ENCODE peak calls at places on chromosome 12, in nine cellular contexts. One of them, this sample, is unnamed.

GRCh38 chr12:96020314-96021003 is 14.9 kb downstream of the LTA4H start:
- DNase-seq in astrocyte of the cerebellum: no peak
- DNase-seq in thyroid gland: no peak
- DNase-seq in GM12865: peak
- DNase-seq in heart right ventricle: no peak
- DNase-seq in adrenal gland: no peak
- DNase-seq in kidney: no peak
- DNase-seq in fibroblast of lung: no peak
- DNase-seq in pancreas: no peak
- DNase-seq in this sample: no peak

GRCh38 chr12:125305221-125305620 is 240.0 kb downstream of the AACS start:
- DNase-seq in heart right ventricle: no peak
- DNase-seq in kidney: no peak
- DNase-seq in astrocyte of the cerebellum: no peak
- DNase-seq in fibroblast of lung: no peak
- DNase-seq in pancreas: no peak
- DNase-seq in adrenal gland: no peak
- DNase-seq in thyroid gland: no peak
- DNase-seq in GM12865: no peak
- DNase-seq in this sample: no peak

GRCh38 chr12:1533205-1533601 is 61.2 kb downstream of the FBXL14 start:
- DNase-seq in heart right ventricle: no peak
- DNase-seq in fibroblast of lung: peak
- DNase-seq in astrocyte of the cerebellum: no peak
- DNase-seq in GM12865: peak
- DNase-seq in pancreas: no peak
- DNase-seq in adrenal gland: no peak
- DNase-seq in kidney: no peak
- DNase-seq in thyroid gland: no peak
- DNase-seq in this sample: no peak

GRCh38 chr12:62813031-62813829 is 121.7 kb downstream of the PPM1H start:
- DNase-seq in GM12865: peak
- DNase-seq in thyroid gland: peak
- DNase-seq in adrenal gland: peak
- DNase-seq in heart right ventricle: peak
- DNase-seq in kidney: peak
- DNase-seq in fibroblast of lung: peak
- DNase-seq in astrocyte of the cerebellum: peak
- DNase-seq in pancreas: no peak
- DNase-seq in this sample: no peak

GRCh38 chr12:25701290-25701689 is 148.2 kb upstream of the LMNTD1 start:
- DNase-seq in heart right ventricle: no peak
- DNase-seq in adrenal gland: no peak
- DNase-seq in fibroblast of lung: peak
- DNase-seq in thyroid gland: no peak
- DNase-seq in pancreas: no peak
- DNase-seq in GM12865: no peak
- DNase-seq in astrocyte of the cerebellum: peak
- DNase-seq in kidney: no peak
- DNase-seq in this sample: peak

GRCh38 chr12:124045671-124046070 is 72.7 kb downstream of the ZNF664 start:
- DNase-seq in GM12865: no peak
- DNase-seq in fibroblast of lung: no peak
- DNase-seq in astrocyte of the cerebellum: no peak
- DNase-seq in pancreas: no peak
- DNase-seq in kidney: no peak
- DNase-seq in thyroid gland: peak
- DNase-seq in heart right ventricle: no peak
- DNase-seq in adrenal gland: no peak
- DNase-seq in this sample: no peak

GRCh38 chr12:53254816-53255545 is 13.1 kb upstream of the ESPL1 start:
- DNase-seq in astrocyte of the cerebellum: no peak
- DNase-seq in fibroblast of lung: no peak
- DNase-seq in GM12865: no peak
- DNase-seq in thyroid gland: no peak
- DNase-seq in pancreas: no peak
- DNase-seq in heart right ventricle: no peak
- DNase-seq in kidney: peak
- DNase-seq in adrenal gland: no peak
- DNase-seq in this sample: no peak

GRCh38 chr12:108621161-108621560 is 12.5 kb downstream of the SELPLG start:
- DNase-seq in pancreas: no peak
- DNase-seq in GM12865: no peak
- DNase-seq in fibroblast of lung: no peak
- DNase-seq in heart right ventricle: no peak
- DNase-seq in thyroid gland: no peak
- DNase-seq in kidney: no peak
- DNase-seq in astrocyte of the cerebellum: no peak
- DNase-seq in adrenal gland: no peak
- DNase-seq in this sample: no peak

GRCh38 chr12:28893365-28893764 is 255.7 kb upstream of the FAR2 start:
- DNase-seq in thyroid gland: no peak
- DNase-seq in kidney: no peak
- DNase-seq in fibroblast of lung: no peak
- DNase-seq in heart right ventricle: no peak
- DNase-seq in pancreas: no peak
- DNase-seq in GM12865: no peak
- DNase-seq in astrocyte of the cerebellum: no peak
- DNase-seq in adrenal gland: no peak
- DNase-seq in this sample: no peak

GRCh38 chr12:11797317-11797913 is 147.9 kb downstream of the ETV6 start:
- DNase-seq in thyroid gland: no peak
- DNase-seq in fibroblast of lung: peak
- DNase-seq in heart right ventricle: no peak
- DNase-seq in adrenal gland: no peak
- DNase-seq in pancreas: no peak
- DNase-seq in GM12865: no peak
- DNase-seq in kidney: no peak
- DNase-seq in astrocyte of the cerebellum: peak
- DNase-seq in this sample: no peak

GRCh38 chr12:57755454-57756372 is 810 bp downstream of the MARCHF9 start:
- DNase-seq in fibroblast of lung: no peak
- DNase-seq in thyroid gland: peak
- DNase-seq in kidney: peak
- DNase-seq in GM12865: no peak
- DNase-seq in heart right ventricle: no peak
- DNase-seq in adrenal gland: no peak
- DNase-seq in pancreas: peak
- DNase-seq in astrocyte of the cerebellum: no peak
- DNase-seq in this sample: no peak

GRCh38 chr12:83451189-83451588 is 764.5 kb downstream of the TMTC2 start:
- DNase-seq in pancreas: no peak
- DNase-seq in kidney: no peak
- DNase-seq in GM12865: no peak
- DNase-seq in heart right ventricle: no peak
- DNase-seq in fibroblast of lung: no peak
- DNase-seq in thyroid gland: no peak
- DNase-seq in astrocyte of the cerebellum: no peak
- DNase-seq in adrenal gland: no peak
- DNase-seq in this sample: no peak
- TF ChIP-seq CTCF in pancreas: no peak
- TF ChIP-seq CTCF in kidney: no peak
- TF ChIP-seq CTCF in GM12865: no peak
- TF ChIP-seq CTCF in heart right ventricle: no peak
- TF ChIP-seq CTCF in fibroblast of lung: no peak
- TF ChIP-seq CTCF in thyroid gland: no peak
- TF ChIP-seq CTCF in astrocyte of the cerebellum: no peak
- TF ChIP-seq CTCF in adrenal gland: no peak
- TF ChIP-seq CTCF in this sample: no peak

GRCh38 chr12:121580959-121581680 is at the start of gene KDM2B:
- DNase-seq in thyroid gland: peak
- DNase-seq in pancreas: no peak
- DNase-seq in GM12865: peak
- DNase-seq in fibroblast of lung: peak
- DNase-seq in kidney: no peak
- DNase-seq in astrocyte of the cerebellum: no peak
- DNase-seq in adrenal gland: peak
- DNase-seq in heart right ventricle: no peak
- DNase-seq in this sample: no peak

GRCh38 chr12:121579981-121580868 is 598 bp downstream of the KDM2B start:
- DNase-seq in heart right ventricle: peak
- DNase-seq in pancreas: peak
- DNase-seq in fibroblast of lung: peak
- DNase-seq in astrocyte of the cerebellum: no peak
- DNase-seq in adrenal gland: peak
- DNase-seq in thyroid gland: peak
- DNase-seq in GM12865: peak
- DNase-seq in kidney: peak
- DNase-seq in this sample: no peak

GRCh38 chr12:121581681-121582439 is 1.0 kb upstream of the KDM2B start:
- DNase-seq in kidney: no peak
- DNase-seq in GM12865: no peak
- DNase-seq in adrenal gland: no peak
- DNase-seq in fibroblast of lung: peak
- DNase-seq in thyroid gland: peak
- DNase-seq in astrocyte of the cerebellum: no peak
- DNase-seq in pancreas: no peak
- DNase-seq in heart right ventricle: no peak
- DNase-seq in this sample: no peak

GRCh38 chr12:121579190-121579791 is 1.5 kb downstream of the KDM2B start:
- DNase-seq in adrenal gland: no peak
- DNase-seq in fibroblast of lung: no peak
- DNase-seq in heart right ventricle: no peak
- DNase-seq in pancreas: peak
- DNase-seq in kidney: peak
- DNase-seq in thyroid gland: peak
- DNase-seq in GM12865: peak
- DNase-seq in astrocyte of the cerebellum: no peak
- DNase-seq in this sample: no peak

GRCh38 chr12:121582583-121583333 is 1.9 kb upstream of the KDM2B start:
- DNase-seq in pancreas: no peak
- DNase-seq in adrenal gland: no peak
- DNase-seq in GM12865: no peak
- DNase-seq in heart right ventricle: no peak
- DNase-seq in fibroblast of lung: peak
- DNase-seq in astrocyte of the cerebellum: no peak
- DNase-seq in thyroid gland: peak
- DNase-seq in kidney: no peak
- DNase-seq in this sample: no peak
- H3K4me3 ChIP-seq in pancreas: no peak
- H3K4me3 ChIP-seq in adrenal gland: no peak
- H3K4me3 ChIP-seq in GM12865: no peak
- H3K4me3 ChIP-seq in heart right ventricle: no peak
- H3K4me3 ChIP-seq in fibroblast of lung: peak
- H3K4me3 ChIP-seq in astrocyte of the cerebellum: no peak
- H3K4me3 ChIP-seq in thyroid gland: no peak
- H3K4me3 ChIP-seq in kidney: no peak
- H3K4me3 ChIP-seq in this sample: no peak

GRCh38 chr12:43551271-43551970 is 582 bp downstream of the ADAMTS20 start:
- DNase-seq in fibroblast of lung: no peak
- DNase-seq in kidney: peak
- DNase-seq in adrenal gland: no peak
- DNase-seq in thyroid gland: no peak
- DNase-seq in GM12865: no peak
- DNase-seq in heart right ventricle: no peak
- DNase-seq in astrocyte of the cerebellum: no peak
- DNase-seq in pancreas: peak
- DNase-seq in this sample: no peak

GRCh38 chr12:43556057-43556456 is 4.1 kb upstream of the ADAMTS20 start:
- DNase-seq in fibroblast of lung: no peak
- DNase-seq in kidney: no peak
- DNase-seq in thyroid gland: no peak
- DNase-seq in GM12865: no peak
- DNase-seq in astrocyte of the cerebellum: no peak
- DNase-seq in pancreas: no peak
- DNase-seq in heart right ventricle: no peak
- DNase-seq in adrenal gland: no peak
- DNase-seq in this sample: no peak

GRCh38 chr12:43550831-43551270 is 1.2 kb downstream of the ADAMTS20 start:
- DNase-seq in pancreas: peak
- DNase-seq in GM12865: no peak
- DNase-seq in astrocyte of the cerebellum: no peak
- DNase-seq in thyroid gland: no peak
- DNase-seq in fibroblast of lung: no peak
- DNase-seq in kidney: peak
- DNase-seq in heart right ventricle: no peak
- DNase-seq in adrenal gland: no peak
- DNase-seq in this sample: no peak

DNA sequence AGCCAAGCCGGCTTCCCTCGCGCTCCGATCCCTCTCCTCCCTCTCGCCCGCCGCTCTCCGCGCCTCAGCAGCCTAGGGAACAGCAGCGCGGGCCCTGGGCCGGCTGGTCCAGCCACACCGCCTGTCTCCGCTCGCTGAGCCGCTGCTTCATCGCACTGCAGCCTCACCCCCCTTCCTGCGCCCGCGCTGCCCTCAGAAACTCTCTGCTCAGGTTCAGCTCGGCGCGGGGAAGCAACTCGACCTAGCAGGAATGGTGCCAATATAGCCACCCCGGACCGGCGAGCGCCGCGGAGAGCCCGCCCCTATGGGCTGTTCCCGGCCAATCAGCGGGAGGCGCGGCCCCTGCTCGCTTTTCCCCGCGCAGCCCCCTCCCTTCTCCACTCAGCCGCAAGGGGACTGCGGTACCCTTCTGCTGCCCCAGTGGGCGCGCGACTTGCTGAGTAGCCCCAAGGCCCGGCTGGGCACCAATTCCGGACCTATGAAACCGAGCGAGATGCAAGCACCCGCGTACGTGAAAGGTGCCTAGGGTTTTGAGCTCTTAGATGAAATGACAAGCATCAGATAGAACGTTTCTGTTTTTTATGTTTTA is at the start of gene ADAMTS20:
- DNase-seq in pancreas: no peak
- DNase-seq in thyroid gland: no peak
- DNase-seq in heart right ventricle: no peak
- DNase-seq in kidney: peak
- DNase-seq in GM12865: no peak
- DNase-seq in adrenal gland: no peak
- DNase-seq in astrocyte of the cerebellum: no peak
- DNase-seq in fibroblast of lung: peak
- DNase-seq in this sample: no peak
- TF ChIP-seq CTCF in pancreas: no peak
- TF ChIP-seq CTCF in thyroid gland: no peak
- TF ChIP-seq CTCF in heart right ventricle: no peak
- TF ChIP-seq CTCF in kidney: no peak
- TF ChIP-seq CTCF in GM12865: no peak
- TF ChIP-seq CTCF in adrenal gland: no peak
- TF ChIP-seq CTCF in astrocyte of the cerebellum: no peak
- TF ChIP-seq CTCF in fibroblast of lung: no peak
- TF ChIP-seq CTCF in this sample: no peak

DNA sequence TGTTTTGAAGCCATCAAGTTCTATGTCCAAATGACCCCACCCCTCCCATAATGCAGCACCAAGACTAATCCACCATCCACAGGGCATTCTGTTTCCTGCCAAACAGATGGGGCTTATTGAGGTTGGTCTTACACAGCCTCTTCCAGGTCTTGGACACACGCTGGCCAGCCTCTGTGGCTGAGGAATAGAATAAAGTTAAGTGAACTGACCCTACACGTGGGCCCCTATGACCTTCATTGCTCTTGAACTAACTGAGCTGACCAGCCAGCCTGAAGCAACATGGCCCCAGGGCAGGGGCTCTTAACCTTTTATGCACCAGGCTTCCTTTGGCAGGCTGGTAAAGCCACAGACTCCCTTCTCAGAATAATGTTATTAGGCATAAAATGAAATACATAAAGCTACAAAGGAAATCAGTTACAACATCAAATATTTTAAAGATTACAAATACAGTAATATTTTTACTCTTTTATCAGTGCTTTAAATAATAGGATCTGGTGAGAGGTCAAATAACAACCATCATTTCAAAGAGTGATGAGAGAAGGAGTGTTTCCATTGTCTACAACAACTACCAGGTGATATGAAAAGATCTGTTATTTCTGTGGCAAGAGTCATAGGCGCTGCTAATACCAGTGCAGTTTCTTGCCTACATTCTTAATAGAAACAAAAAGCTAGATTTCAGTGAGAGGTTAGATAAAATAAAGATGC is 192.9 kb upstream of the NUDT4 start:
- DNase-seq in GM12865: no peak
- DNase-seq in adrenal gland: no peak
- DNase-seq in kidney: no peak
- DNase-seq in heart right ventricle: no peak
- DNase-seq in thyroid gland: no peak
- DNase-seq in astrocyte of the cerebellum: no peak
- DNase-seq in pancreas: no peak
- DNase-seq in fibroblast of lung: no peak
- DNase-seq in this sample: no peak
- H3K4me3 ChIP-seq in GM12865: no peak
- H3K4me3 ChIP-seq in adrenal gland: no peak
- H3K4me3 ChIP-seq in kidney: no peak
- H3K4me3 ChIP-seq in heart right ventricle: no peak
- H3K4me3 ChIP-seq in thyroid gland: no peak
- H3K4me3 ChIP-seq in astrocyte of the cerebellum: no peak
- H3K4me3 ChIP-seq in pancreas: no peak
- H3K4me3 ChIP-seq in fibroblast of lung: no peak
- H3K4me3 ChIP-seq in this sample: no peak